ENCODE peak calls at places on chromosomes 1 and 21, in eight cellular contexts. Q is LoVo, S is amniotic stem cell, W is EH, R is ureter, Y is thoracic aorta, J is HCEC 1CT, L is iris pigment epithelial cell. X is an unnamed sample.

GRCh38 chr1:179083031-179083345 is 1.1 kb downstream of the TOR3A start:
- DNase-seq in Q (no peak), S (no peak), W (peak), R (no peak), Y (no peak), J (peak), L (peak), X (no peak)

GRCh38 chr1:49686107-49686506 is 337.6 kb downstream of the AGBL4 start:
- DNase-seq in Q (no peak), S (no peak), W (no peak), R (no peak), Y (no peak), J (no peak), L (no peak), X (no peak)

GRCh38 chr1:203744008-203744972 is 20.7 kb upstream of the LAX1 start:
- DNase-seq in Q (no peak), S (no peak), W (peak), R (peak), Y (no peak), J (no peak), L (peak), X (peak)

GRCh38 chr1:114100148-114100547 is 53.5 kb downstream of the SYT6 start:
- DNase-seq in Q (no peak), S (no peak), W (no peak), R (no peak), Y (no peak), J (no peak), L (no peak), X (no peak)

GRCh38 chr21:35070436-35070835 is 21.3 kb upstream of the RUNX1 start:
- DNase-seq in Q (no peak), S (no peak), W (no peak), R (no peak), Y (no peak), J (no peak), L (no peak), X (no peak)

GRCh38 chr1:245079021-245079609 is 75.7 kb upstream of the KIF26B start:
- DNase-seq in Q (peak), S (peak), W (peak), R (no peak), Y (no peak), J (peak), L (peak), X (peak)

GRCh38 chr1:15902882-15903281 is 55.4 kb downstream of the SPEN start:
- DNase-seq in Q (peak), S (peak), W (peak), R (no peak), Y (no peak), J (peak), L (peak), X (peak)

GRCh38 chr21:17524635-17525034 is 11.8 kb downstream of the CXADR start:
- DNase-seq in Q (no peak), S (no peak), W (no peak), R (no peak), Y (no peak), J (no peak), L (no peak), X (no peak)

GRCh38 chr1:112714313-112715263 is 544 bp downstream of the PPM1J start:
- DNase-seq in Q (peak), S (no peak), W (peak), R (no peak), Y (no peak), J (no peak), L (no peak), X (no peak)

GRCh38 chr1:93288558-93288957 is 57.1 kb upstream of the DR1 start:
- DNase-seq in Q (no peak), S (no peak), W (peak), R (no peak), Y (no peak), J (peak), L (peak), X (peak)

GRCh38 chr1:232036161-232036942 is 409.8 kb downstream of the DISC1 start:
- DNase-seq in Q (no peak), S (no peak), W (no peak), R (no peak), Y (no peak), J (no peak), L (no peak), X (no peak)

X was measured in fibroblast of mammary gland.